ENCODE peak calls at places on chromosomes 4 and X, in four cellular contexts. E is LoVo; M is progenitor cell of endocrine pancreas; O is effector CD4-positive, alpha-beta T cell. P is an unnamed sample.

GRCh38 chr4:21067351-21067750 is 367.1 kb downstream of the PACRGL start:
- DNase-seq in E (no peak), M (no peak), O (no peak), P (no peak)

GRCh38 chrX:23765449-23765848 is 17.5 kb upstream of the SAT1 start:
- DNase-seq in E (no peak), M (no peak), O (no peak), P (no peak)

GRCh38 chr4:42519803-42520417 is 122.6 kb downstream of the SHISA3 start:
- DNase-seq in E (peak; percentile 57), M (peak; percentile 42), O (peak; percentile 43), P (peak; percentile 0)

GRCh38 chr4:4395849-4396627 is 9.1 kb downstream of the NSG1 start:
- DNase-seq in E (no peak), M (no peak), O (no peak), P (peak; percentile 26)

GRCh38 chr4:7341486-7342222 is 93.1 kb downstream of the PSAPL1 start:
- DNase-seq in E (no peak), M (no peak), O (no peak), P (no peak)

GRCh38 chrX:114365045-114365834 is 218.6 kb upstream of the HTR2C start:
- DNase-seq in E (no peak), M (no peak), O (no peak), P (no peak)

GRCh38 chr4:16636911-16637630 is 261.4 kb downstream of the LDB2 start:
- DNase-seq in E (no peak), M (no peak), O (no peak), P (no peak)

GRCh38 chr4:74100531-74100930 is 1.5 kb upstream of the CXCL2 start:
- DNase-seq in E (no peak), M (no peak), O (no peak), P (no peak)

GRCh38 chr4:38170800-38171199 is 210.6 kb downstream of the PTTG2 start:
- DNase-seq in E (no peak), M (no peak), O (no peak), P (no peak)

GRCh38 chr4:103075894-103076776 is at the start of gene SLC9B2:
- DNase-seq in E (peak; percentile 60), M (peak; percentile 29), O (peak; percentile 35), P (peak; percentile 65)

GRCh38 chr4:101238706-101239105 is 108.6 kb downstream of the PPP3CA start:
- DNase-seq in E (no peak), M (no peak), O (no peak), P (no peak)

P was measured in T47D.